ENCODE peak calls at places on chromosomes 16 and 17, in four cellular contexts. J is astrocyte of the spinal cord; H is activated naive CD4-positive, alpha-beta T cell treated with anti-CD3 and anti-CD28 coated beads, Interleukin-2, amount 50 U/mL, for 16 hours; M is astrocyte of the hippocampus. V is an unnamed sample.

GRCh38 chr17:41429667-41430066 is 5.3 kb upstream of the KRT37 start:
- DNase-seq in J (no peak), H (no peak), M (no peak), V (no peak)

GRCh38 chr16:10170016-10170415 is 12.2 kb downstream of the GRIN2A start:
- DNase-seq in J (peak), H (no peak), M (no peak), V (no peak)

GRCh38 chr17:57293077-57293476 is 36.8 kb downstream of the MSI2 start:
- DNase-seq in J (peak), H (no peak), M (peak), V (peak)

GRCh38 chr16:54136276-54136625 is 150.3 kb downstream of the IRX3 start:
- DNase-seq in J (peak), H (no peak), M (peak), V (peak)

GRCh38 chr17:17824780-17825614 is 11.8 kb downstream of the SREBF1 start:
- DNase-seq in J (no peak), H (no peak), M (no peak), V (no peak)

GRCh38 chr17:1752425-1752941 is 9.4 kb upstream of the SERPINF1 start:
- DNase-seq in J (no peak), H (no peak), M (no peak), V (peak)

GRCh38 chr16:17343729-17344128 is 127.0 kb downstream of the XYLT1 start:
- DNase-seq in J (no peak), H (no peak), M (no peak), V (no peak)

GRCh38 chr16:75614247-75614897 is 8.7 kb downstream of the ADAT1 start:
- DNase-seq in J (peak), H (no peak), M (no peak), V (no peak)

GRCh38 chr17:77285594-77286390 is 145.0 kb downstream of the SEC14L1 start:
- DNase-seq in J (peak), H (no peak), M (peak), V (no peak)

GRCh38 chr17:73536700-73537680 is 107.3 kb downstream of the SDK2 start:
- DNase-seq in J (no peak), H (no peak), M (no peak), V (no peak)

GRCh38 chr17:45320931-45321461 is 4.2 kb upstream of the MAP3K14 start:
- DNase-seq in J (peak), H (no peak), M (peak), V (peak)

GRCh38 chr17:30720013-30720471 is 104.5 kb downstream of the CRLF3 start:
- DNase-seq in J (no peak), H (peak), M (no peak), V (no peak)

GRCh38 chr16:88479795-88480760 is 27.0 kb downstream of the ZFPM1 start:
- DNase-seq in J (no peak), H (peak), M (no peak), V (no peak)

GRCh38 chr17:29181226-29181625 is 1.0 kb upstream of the MYO18A start:
- DNase-seq in J (no peak), H (no peak), M (no peak), V (no peak)

GRCh38 chr17:59004338-59005111 is 102.2 kb downstream of the TRIM37 start:
- DNase-seq in J (peak), H (peak), M (peak), V (peak)

GRCh38 chr16:66902648-66903543 is 15.8 kb downstream of the CDH16 start:
- DNase-seq in J (no peak), H (no peak), M (no peak), V (no peak)

GRCh38 chr16:66300501-66300900 is 66.0 kb upstream of the CDH5 start:
- DNase-seq in J (no peak), H (no peak), M (no peak), V (no peak)

GRCh38 chr17:1082579-1082978 is 85.7 kb downstream of the TIMM22 start:
- DNase-seq in J (peak), H (no peak), M (peak), V (no peak)

GRCh38 chr16:46961373-46962353 is 11.8 kb downstream of the DNAJA2 start:
- DNase-seq in J (no peak), H (no peak), M (peak), V (no peak)

GRCh38 chr16:23823475-23824407 is 12.0 kb upstream of the PRKCB start:
- DNase-seq in J (no peak), H (no peak), M (no peak), V (no peak)

GRCh38 chr17:10370209-10370608 is 2.6 kb downstream of the MYH13 start:
- DNase-seq in J (no peak), H (no peak), M (no peak), V (no peak)

GRCh38 chr16:7227193-7227825 is 105.3 kb upstream of the RBFOX1 start:
- DNase-seq in J (no peak), H (no peak), M (no peak), V (peak)

GRCh38 chr16:84807776-84808175 is 12.0 kb upstream of the CRISPLD2 start:
- DNase-seq in J (no peak), H (no peak), M (no peak), V (no peak)

GRCh38 chr16:81004646-81005353 is 1.9 kb downstream of the CMC2 start:
- DNase-seq in J (peak), H (no peak), M (peak), V (peak)

GRCh38 chr16:85484337-85485295 is 128.5 kb upstream of the GSE1 start:
- DNase-seq in J (no peak), H (no peak), M (no peak), V (no peak)

GRCh38 chr17:1645207-1646171 is at the start of gene SCARF1:
- DNase-seq in J (no peak), H (no peak), M (no peak), V (peak)

GRCh38 chr16:87464691-87465300 is 28.0 kb downstream of the ZCCHC14 start:
- DNase-seq in J (peak), H (peak), M (peak), V (no peak)

GRCh38 chr16:89050119-89050867 is 43.4 kb upstream of the ACSF3 start:
- DNase-seq in J (no peak), H (no peak), M (no peak), V (no peak)

GRCh38 chr17:49522329-49522890 is 27.3 kb downstream of the NGFR start:
- DNase-seq in J (no peak), H (no peak), M (no peak), V (no peak)

GRCh38 chr17:70074991-70075390 is at the start of gene KCNJ16:
- DNase-seq in J (no peak), H (no peak), M (peak), V (no peak)

GRCh38 chr17:39058524-39058923 is 91.3 kb upstream of the FBXO47 start:
- DNase-seq in J (no peak), H (no peak), M (no peak), V (no peak)

GRCh38 chr17:8647202-8647601 is 16.7 kb upstream of the MYH10 start:
- DNase-seq in J (no peak), H (no peak), M (no peak), V (no peak)

GRCh38 chr17:69928586-69928985 is 146.4 kb upstream of the KCNJ16 start:
- DNase-seq in J (no peak), H (no peak), M (no peak), V (no peak)

GRCh38 chr16:24125199-24125598 is 130.9 kb upstream of the CACNG3 start:
- DNase-seq in J (no peak), H (no peak), M (no peak), V (no peak)

GRCh38 chr16:67071476-67072048 is 38.2 kb upstream of the PHAF1 start:
- DNase-seq in J (peak), H (no peak), M (peak), V (no peak)

GRCh38 chr16:84599528-84600202 is 18.2 kb downstream of the COTL1 start:
- DNase-seq in J (peak), H (peak), M (peak), V (peak)

V was measured in ELF-1.